ENCODE peak calls at places on chromosome 12, in ten cellular contexts. One of them, this sample, is unnamed.

GRCh38 chr12:68559984-68560822 is 50.5 kb upstream of the RAP1B start:
- DNase-seq in IMR-90: peak
- DNase-seq in brain microvascular endothelial cell: peak
- DNase-seq in endodermal cell: peak
- DNase-seq in hepatocyte: no peak
- DNase-seq in endothelial cell: peak
- DNase-seq in progenitor cell of endocrine pancreas: no peak
- DNase-seq in adrenal gland: no peak
- DNase-seq in ascending aorta: peak
- DNase-seq in body of pancreas: no peak
- DNase-seq in this sample: no peak

GRCh38 chr12:51320695-51321320 is 3.2 kb downstream of the BIN2 start:
- DNase-seq in endothelial cell: peak
- DNase-seq in body of pancreas: no peak
- DNase-seq in ascending aorta: no peak
- DNase-seq in progenitor cell of endocrine pancreas: no peak
- DNase-seq in brain microvascular endothelial cell: no peak
- DNase-seq in hepatocyte: peak
- DNase-seq in endodermal cell: peak
- DNase-seq in adrenal gland: no peak
- DNase-seq in IMR-90: peak
- DNase-seq in this sample: no peak

GRCh38 chr12:47071241-47071852 is 8.1 kb upstream of the PCED1B start:
- DNase-seq in adrenal gland: no peak
- DNase-seq in brain microvascular endothelial cell: no peak
- DNase-seq in endodermal cell: peak
- DNase-seq in progenitor cell of endocrine pancreas: no peak
- DNase-seq in body of pancreas: no peak
- DNase-seq in ascending aorta: no peak
- DNase-seq in endothelial cell: no peak
- DNase-seq in IMR-90: no peak
- DNase-seq in hepatocyte: peak
- DNase-seq in this sample: no peak

GRCh38 chr12:6229224-6229748 is 29.1 kb downstream of the CD9 start:
- DNase-seq in brain microvascular endothelial cell: no peak
- DNase-seq in endothelial cell: no peak
- DNase-seq in adrenal gland: no peak
- DNase-seq in IMR-90: no peak
- DNase-seq in ascending aorta: no peak
- DNase-seq in body of pancreas: peak
- DNase-seq in hepatocyte: peak
- DNase-seq in progenitor cell of endocrine pancreas: no peak
- DNase-seq in endodermal cell: no peak
- DNase-seq in this sample: no peak

GRCh38 chr12:113072136-113072535 is 15.6 kb downstream of the DTX1 start:
- DNase-seq in brain microvascular endothelial cell: no peak
- DNase-seq in body of pancreas: no peak
- DNase-seq in IMR-90: no peak
- DNase-seq in adrenal gland: no peak
- DNase-seq in hepatocyte: no peak
- DNase-seq in endothelial cell: no peak
- DNase-seq in progenitor cell of endocrine pancreas: no peak
- DNase-seq in ascending aorta: no peak
- DNase-seq in endodermal cell: no peak
- DNase-seq in this sample: no peak

GRCh38 chr12:76247026-76247688 is 101.1 kb downstream of the BBS10 start:
- DNase-seq in ascending aorta: no peak
- DNase-seq in endodermal cell: no peak
- DNase-seq in endothelial cell: no peak
- DNase-seq in brain microvascular endothelial cell: no peak
- DNase-seq in progenitor cell of endocrine pancreas: no peak
- DNase-seq in IMR-90: no peak
- DNase-seq in body of pancreas: no peak
- DNase-seq in adrenal gland: no peak
- DNase-seq in hepatocyte: no peak
- DNase-seq in this sample: no peak

GRCh38 chr12:95218164-95218851 is 701 bp downstream of the VEZT start:
- DNase-seq in body of pancreas: peak
- DNase-seq in endothelial cell: no peak
- DNase-seq in brain microvascular endothelial cell: peak
- DNase-seq in hepatocyte: no peak
- DNase-seq in progenitor cell of endocrine pancreas: no peak
- DNase-seq in ascending aorta: no peak
- DNase-seq in adrenal gland: peak
- DNase-seq in endodermal cell: no peak
- DNase-seq in IMR-90: peak
- DNase-seq in this sample: no peak

GRCh38 chr12:24902521-24903304 is 46.2 kb downstream of the BCAT1 start:
- DNase-seq in adrenal gland: no peak
- DNase-seq in brain microvascular endothelial cell: no peak
- DNase-seq in body of pancreas: no peak
- DNase-seq in endodermal cell: peak
- DNase-seq in hepatocyte: peak
- DNase-seq in ascending aorta: peak
- DNase-seq in endothelial cell: peak
- DNase-seq in progenitor cell of endocrine pancreas: peak
- DNase-seq in IMR-90: no peak
- DNase-seq in this sample: no peak

GRCh38 chr12:108854453-108855283 is 2.7 kb downstream of the SSH1 start:
- DNase-seq in progenitor cell of endocrine pancreas: no peak
- DNase-seq in endodermal cell: no peak
- DNase-seq in adrenal gland: peak
- DNase-seq in brain microvascular endothelial cell: peak
- DNase-seq in endothelial cell: no peak
- DNase-seq in ascending aorta: peak
- DNase-seq in hepatocyte: peak
- DNase-seq in IMR-90: peak
- DNase-seq in body of pancreas: peak
- DNase-seq in this sample: peak

GRCh38 chr12:29534935-29535334 is 37.4 kb upstream of the OVCH1 start:
- DNase-seq in endodermal cell: peak
- DNase-seq in adrenal gland: no peak
- DNase-seq in endothelial cell: no peak
- DNase-seq in brain microvascular endothelial cell: no peak
- DNase-seq in ascending aorta: no peak
- DNase-seq in progenitor cell of endocrine pancreas: no peak
- DNase-seq in hepatocyte: peak
- DNase-seq in IMR-90: peak
- DNase-seq in body of pancreas: no peak
- DNase-seq in this sample: no peak

GRCh38 chr12:50066402-50066801 is 9.0 kb downstream of the ASIC1 start:
- DNase-seq in progenitor cell of endocrine pancreas: no peak
- DNase-seq in endothelial cell: no peak
- DNase-seq in endodermal cell: peak
- DNase-seq in brain microvascular endothelial cell: peak
- DNase-seq in ascending aorta: peak
- DNase-seq in body of pancreas: no peak
- DNase-seq in hepatocyte: no peak
- DNase-seq in adrenal gland: peak
- DNase-seq in IMR-90: peak
- DNase-seq in this sample: peak

GRCh38 chr12:53051881-53052412 is 2.1 kb downstream of the TNS2 start:
- DNase-seq in hepatocyte: no peak
- DNase-seq in body of pancreas: no peak
- DNase-seq in brain microvascular endothelial cell: no peak
- DNase-seq in endothelial cell: no peak
- DNase-seq in ascending aorta: no peak
- DNase-seq in progenitor cell of endocrine pancreas: no peak
- DNase-seq in endodermal cell: peak
- DNase-seq in adrenal gland: no peak
- DNase-seq in IMR-90: no peak
- DNase-seq in this sample: no peak

GRCh38 chr12:53050426-53051057 is 677 bp downstream of the TNS2 start:
- DNase-seq in ascending aorta: peak
- DNase-seq in endothelial cell: no peak
- DNase-seq in progenitor cell of endocrine pancreas: no peak
- DNase-seq in endodermal cell: peak
- DNase-seq in hepatocyte: no peak
- DNase-seq in brain microvascular endothelial cell: no peak
- DNase-seq in adrenal gland: no peak
- DNase-seq in body of pancreas: no peak
- DNase-seq in IMR-90: no peak
- DNase-seq in this sample: no peak

GRCh38 chr12:53052419-53053222 is 2.8 kb downstream of the TNS2 start:
- DNase-seq in endothelial cell: no peak
- DNase-seq in hepatocyte: peak
- DNase-seq in progenitor cell of endocrine pancreas: no peak
- DNase-seq in body of pancreas: peak
- DNase-seq in adrenal gland: peak
- DNase-seq in brain microvascular endothelial cell: peak
- DNase-seq in ascending aorta: peak
- DNase-seq in endodermal cell: peak
- DNase-seq in IMR-90: peak
- DNase-seq in this sample: peak

GRCh38 chr12:53049582-53050318 is at the start of gene TNS2:
- DNase-seq in adrenal gland: peak
- DNase-seq in brain microvascular endothelial cell: no peak
- DNase-seq in hepatocyte: peak
- DNase-seq in ascending aorta: peak
- DNase-seq in endodermal cell: peak
- DNase-seq in endothelial cell: peak
- DNase-seq in IMR-90: peak
- DNase-seq in progenitor cell of endocrine pancreas: no peak
- DNase-seq in body of pancreas: peak
- DNase-seq in this sample: no peak

DNA sequence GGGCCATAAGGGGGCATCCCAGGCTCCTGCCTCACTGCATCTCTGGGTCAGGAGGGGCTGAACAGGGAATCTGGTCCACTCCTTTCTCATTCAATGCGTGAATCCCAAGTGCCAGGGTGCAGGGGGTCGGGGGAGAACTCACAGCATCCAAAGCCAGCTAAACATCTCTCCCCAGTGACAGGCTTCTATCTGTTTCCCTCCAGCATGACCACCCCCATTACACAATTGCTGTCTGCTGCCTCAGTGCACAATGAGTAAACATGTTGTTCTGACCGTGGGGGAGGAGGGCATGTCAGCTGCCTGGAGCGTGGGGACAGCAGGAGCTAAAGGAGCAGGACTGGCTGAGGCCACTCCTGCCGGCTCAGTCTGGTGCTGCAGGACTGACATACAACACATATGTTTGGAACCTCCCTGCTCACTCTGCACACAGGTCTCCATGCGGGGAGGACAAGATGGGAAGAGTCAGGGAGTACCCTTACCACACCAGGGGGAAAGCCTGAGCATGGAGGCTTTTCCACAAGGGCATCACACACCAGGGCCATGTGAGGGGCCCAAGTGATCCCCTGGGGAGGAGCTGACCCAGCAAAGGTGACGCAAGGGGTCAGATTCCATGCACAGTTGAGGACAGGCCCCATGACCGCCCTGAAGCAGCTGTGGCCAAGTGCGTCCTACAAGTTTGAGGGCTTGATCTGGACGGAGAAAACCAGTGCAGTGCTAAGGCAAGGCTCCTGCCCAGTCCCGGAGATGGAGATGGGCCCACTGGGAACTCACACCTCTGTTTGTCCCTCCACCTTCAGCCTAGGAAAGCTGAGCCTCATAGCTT is 1.4 kb downstream of the TNS2 start:
- DNase-seq in endodermal cell: peak
- DNase-seq in adrenal gland: peak
- DNase-seq in ascending aorta: peak
- DNase-seq in hepatocyte: peak
- DNase-seq in brain microvascular endothelial cell: peak
- DNase-seq in IMR-90: peak
- DNase-seq in body of pancreas: peak
- DNase-seq in endothelial cell: no peak
- DNase-seq in progenitor cell of endocrine pancreas: no peak
- DNase-seq in this sample: no peak
- TF ChIP-seq CTCF in endodermal cell: peak
- TF ChIP-seq CTCF in adrenal gland: peak
- TF ChIP-seq CTCF in ascending aorta: peak
- TF ChIP-seq CTCF in hepatocyte: no peak
- TF ChIP-seq CTCF in brain microvascular endothelial cell: peak
- TF ChIP-seq CTCF in IMR-90: peak
- TF ChIP-seq CTCF in body of pancreas: peak
- TF ChIP-seq CTCF in endothelial cell: no peak
- TF ChIP-seq CTCF in progenitor cell of endocrine pancreas: no peak
- TF ChIP-seq CTCF in this sample: no peak

GRCh38 chr12:119642986-119643385 is 24.9 kb upstream of the PRKAB1 start:
- DNase-seq in IMR-90: no peak
- DNase-seq in ascending aorta: no peak
- DNase-seq in endodermal cell: peak
- DNase-seq in progenitor cell of endocrine pancreas: no peak
- DNase-seq in brain microvascular endothelial cell: no peak
- DNase-seq in hepatocyte: no peak
- DNase-seq in body of pancreas: no peak
- DNase-seq in endothelial cell: peak
- DNase-seq in adrenal gland: no peak
- DNase-seq in this sample: no peak
- TF ChIP-seq CTCF in IMR-90: peak
- TF ChIP-seq CTCF in ascending aorta: no peak
- TF ChIP-seq CTCF in endodermal cell: peak
- TF ChIP-seq CTCF in progenitor cell of endocrine pancreas: peak
- TF ChIP-seq CTCF in brain microvascular endothelial cell: peak
- TF ChIP-seq CTCF in hepatocyte: no peak
- TF ChIP-seq CTCF in body of pancreas: no peak
- TF ChIP-seq CTCF in endothelial cell: peak
- TF ChIP-seq CTCF in adrenal gland: no peak
- TF ChIP-seq CTCF in this sample: no peak

DNA sequence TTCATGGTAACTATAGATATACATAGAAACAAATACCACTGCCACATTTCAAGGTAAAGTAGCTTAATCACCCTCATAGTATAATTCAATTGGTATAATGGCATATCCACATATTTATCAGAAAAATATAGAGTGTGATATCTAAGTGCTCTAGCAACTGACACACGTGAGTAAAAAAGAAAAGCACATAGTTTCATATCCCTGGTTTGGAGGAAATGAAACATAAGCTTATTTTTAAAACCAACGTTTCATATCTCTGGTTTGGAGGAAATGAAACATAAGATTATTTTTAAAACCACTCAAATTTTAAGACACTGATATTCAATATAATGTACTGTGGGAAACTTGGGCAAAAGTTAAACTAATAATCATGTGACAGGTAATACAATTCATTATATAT is 2.1 kb downstream of the OR6C70 start:
- DNase-seq in adrenal gland: no peak
- DNase-seq in body of pancreas: no peak
- DNase-seq in IMR-90: no peak
- DNase-seq in progenitor cell of endocrine pancreas: no peak
- DNase-seq in endodermal cell: no peak
- DNase-seq in endothelial cell: no peak
- DNase-seq in ascending aorta: no peak
- DNase-seq in brain microvascular endothelial cell: no peak
- DNase-seq in hepatocyte: no peak
- DNase-seq in this sample: no peak
- TF ChIP-seq CTCF in adrenal gland: no peak
- TF ChIP-seq CTCF in body of pancreas: no peak
- TF ChIP-seq CTCF in IMR-90: no peak
- TF ChIP-seq CTCF in progenitor cell of endocrine pancreas: no peak
- TF ChIP-seq CTCF in endodermal cell: no peak
- TF ChIP-seq CTCF in endothelial cell: no peak
- TF ChIP-seq CTCF in ascending aorta: no peak
- TF ChIP-seq CTCF in brain microvascular endothelial cell: no peak
- TF ChIP-seq CTCF in hepatocyte: no peak
- TF ChIP-seq CTCF in this sample: no peak

DNA sequence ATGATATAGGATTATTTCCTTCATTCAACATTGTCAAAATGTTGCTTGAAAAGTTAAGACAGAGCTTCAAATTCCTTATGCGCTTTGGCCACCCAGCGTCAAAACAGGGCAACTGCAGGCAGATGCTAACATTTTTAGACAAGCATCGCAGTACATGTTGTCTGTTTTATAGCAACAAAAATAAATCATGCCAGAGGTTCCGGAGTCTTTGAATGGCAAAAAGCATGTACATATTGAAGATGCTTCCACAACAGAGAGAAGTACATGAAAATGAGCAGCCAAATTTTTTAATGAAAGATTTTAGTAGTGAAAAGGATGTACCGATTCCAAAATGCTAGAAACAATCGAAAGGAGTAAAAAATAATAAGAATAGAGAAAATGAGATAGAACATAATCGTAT is 49.8 kb upstream of the USP15 start:
- DNase-seq in endothelial cell: peak
- DNase-seq in brain microvascular endothelial cell: peak
- DNase-seq in ascending aorta: no peak
- DNase-seq in body of pancreas: peak
- DNase-seq in hepatocyte: peak
- DNase-seq in IMR-90: peak
- DNase-seq in adrenal gland: peak
- DNase-seq in progenitor cell of endocrine pancreas: no peak
- DNase-seq in endodermal cell: peak
- DNase-seq in this sample: peak
- TF ChIP-seq CTCF in endothelial cell: peak
- TF ChIP-seq CTCF in brain microvascular endothelial cell: peak
- TF ChIP-seq CTCF in ascending aorta: peak
- TF ChIP-seq CTCF in body of pancreas: peak
- TF ChIP-seq CTCF in hepatocyte: peak
- TF ChIP-seq CTCF in IMR-90: peak
- TF ChIP-seq CTCF in adrenal gland: peak
- TF ChIP-seq CTCF in progenitor cell of endocrine pancreas: peak
- TF ChIP-seq CTCF in endodermal cell: peak
- TF ChIP-seq CTCF in this sample: peak